ENCODE peak calls at places on chromosome 21, in five cellular contexts. T, B, Y, K and H are unnamed samples.
A peak's percentile ranks its signal among the peaks of the same experiment; 100 is the strongest.

GRCh38 chr21:38312822-38313221 is 56.0 kb downstream of the KCNJ15 start:
- DNase-seq in T (no peak), B (no peak), Y (no peak), K (no peak), H (no peak)

GRCh38 chr21:15775981-15776380 is 46.2 kb downstream of the USP25 start:
- DNase-seq in T (no peak), B (peak; percentile 58), Y (no peak), K (peak; percentile 82), H (no peak)

GRCh38 chr21:44755227-44755626 is 43.9 kb upstream of the TSPEAR start:
- DNase-seq in T (no peak), B (no peak), Y (no peak), K (no peak), H (no peak)

GRCh38 chr21:39533545-39534226 is 79.1 kb upstream of the B3GALT5 start:
- DNase-seq in T (no peak), B (no peak), Y (no peak), K (no peak), H (no peak)

GRCh38 chr21:28832013-28832714 is 160.5 kb downstream of the LTN1 start:
- DNase-seq in T (no peak), B (no peak), Y (no peak), K (no peak), H (no peak)

GRCh38 chr21:28393279-28393678 is 599.4 kb downstream of the LTN1 start:
- DNase-seq in T (no peak), B (peak; percentile 14), Y (no peak), K (no peak), H (peak; percentile 71)

GRCh38 chr21:41208946-41209345 is 41.0 kb downstream of the BACE2 start:
- DNase-seq in T (no peak), B (no peak), Y (no peak), K (no peak), H (no peak)

GRCh38 chr21:42613756-42614155 is 39.7 kb upstream of the PDE9A start:
- DNase-seq in T (no peak), B (no peak), Y (no peak), K (no peak), H (no peak)

GRCh38 chr21:38139380-38140168 is 117.2 kb upstream of the KCNJ15 start:
- DNase-seq in T (no peak), B (peak; percentile 4), Y (no peak), K (no peak), H (no peak)

GRCh38 chr21:27674037-27674436 is 707.1 kb upstream of the ADAMTS5 start:
- DNase-seq in T (no peak), B (no peak), Y (no peak), K (peak; percentile 93), H (no peak)

GRCh38 chr21:45596704-45597318 is 46.7 kb upstream of the PCBP3 start:
- DNase-seq in T (peak; percentile 91), B (peak; percentile 69), Y (peak; percentile 64), K (no peak), H (peak; percentile 10)

GRCh38 chr21:41939391-41939790 is 14.4 kb downstream of the C2CD2 start:
- DNase-seq in T (no peak), B (no peak), Y (no peak), K (no peak), H (no peak)

GRCh38 chr21:33011462-33011861 is 14.3 kb upstream of the OLIG2 start:
- DNase-seq in T (no peak), B (peak; percentile 72), Y (no peak), K (peak; percentile 16), H (no peak)

GRCh38 chr21:26409735-26410134 is 163.4 kb downstream of the CYYR1 start:
- DNase-seq in T (no peak), B (no peak), Y (no peak), K (no peak), H (no peak)

GRCh38 chr21:34801519-34802132 is 132.8 kb downstream of the CLIC6 start:
- DNase-seq in T (no peak), B (no peak), Y (no peak), K (no peak), H (no peak)